ENCODE peak calls at places on chromosomes 3 and 15, in four cellular contexts. F is H1, C is A549, Q is Panc1. H is an unnamed sample.

GRCh38 chr3:180223268-180223667 is 186.5 kb upstream of the PEX5L start:
- DNase-seq in F (no peak), C (no peak), Q (no peak), H (no peak)

GRCh38 chr3:187400756-187401155 is 32.6 kb downstream of the RTP4 start:
- DNase-seq in F (no peak), C (no peak), Q (no peak), H (no peak)

GRCh38 chr15:48782911-48783310 is 28.0 kb downstream of the CEP152 start:
- DNase-seq in F (no peak), C (no peak), Q (no peak), H (no peak)

GRCh38 chr3:42732829-42733459 is 30.3 kb upstream of the HHATL start:
- DNase-seq in F (peak), C (no peak), Q (no peak), H (peak)

GRCh38 chr3:59578129-59578528 is 528.3 kb upstream of the CFAP20DC start:
- DNase-seq in F (no peak), C (no peak), Q (no peak), H (no peak)

GRCh38 chr3:74426571-74426970 is 187.9 kb downstream of the CNTN3 start:
- DNase-seq in F (no peak), C (no peak), Q (no peak), H (no peak)

GRCh38 chr15:101371081-101371480 is 76.0 kb upstream of the SNRPA1 start:
- DNase-seq in F (no peak), C (no peak), Q (no peak), H (no peak)

GRCh38 chr3:25895443-25895842 is 105.6 kb downstream of the OXSM start:
- DNase-seq in F (no peak), C (no peak), Q (no peak), H (no peak)

GRCh38 chr15:83287541-83288027 is 3.1 kb upstream of the BNC1 start:
- DNase-seq in F (no peak), C (peak), Q (no peak), H (no peak)

GRCh38 chr3:125916376-125916978 is 52.5 kb upstream of the ROPN1B start:
- DNase-seq in F (peak), C (peak), Q (peak), H (peak)
- H3K27ac ChIP-seq in F (peak), C (peak), Q (peak), H (peak)

GRCh38 chr3:186259612-186260383 is 102.2 kb downstream of the DGKG start:
- DNase-seq in F (peak), C (peak), Q (no peak), H (peak)

GRCh38 chr3:186258968-186259367 is 103.1 kb downstream of the DGKG start:
- DNase-seq in F (no peak), C (no peak), Q (no peak), H (no peak)

GRCh38 chr3:186257866-186258265 is 104.2 kb downstream of the DGKG start:
- DNase-seq in F (no peak), C (no peak), Q (no peak), H (no peak)

GRCh38 chr3:186261638-186262037 is 100.4 kb downstream of the DGKG start:
- DNase-seq in F (no peak), C (no peak), Q (no peak), H (no peak)

GRCh38 chr3:186260726-186261125 is 101.3 kb downstream of the DGKG start:
- DNase-seq in F (no peak), C (no peak), Q (no peak), H (no peak)
- TF ChIP-seq CTCF in F (no peak), C (no peak), Q (no peak), H (no peak)

GRCh38 chr15:72269739-72270138 is 2.6 kb downstream of the PARP6 start:
- DNase-seq in F (no peak), C (no peak), Q (no peak), H (no peak)

GRCh38 chr15:72271895-72272212 is 500 bp downstream of the PARP6 start:
- DNase-seq in F (no peak), C (peak), Q (no peak), H (peak)

GRCh38 chr15:72272997-72273352 is 621 bp upstream of the PARP6 start:
- DNase-seq in F (no peak), C (no peak), Q (no peak), H (no peak)

GRCh38 chr15:72272213-72272996 is at the start of gene PARP6:
- DNase-seq in F (peak), C (peak), Q (peak), H (peak)

GRCh38 chr15:72271221-72271620 is 1.1 kb downstream of the PARP6 start:
- DNase-seq in F (no peak), C (no peak), Q (no peak), H (no peak)
- H3K4me3 ChIP-seq in F (no peak), C (peak), Q (peak), H (no peak)

GRCh38 chr3:67529337-67529736 is 125.1 kb downstream of the SUCLG2 start:
- DNase-seq in F (no peak), C (no peak), Q (no peak), H (no peak)

GRCh38 chr3:67531149-67532101 is 123.0 kb downstream of the SUCLG2 start:
- DNase-seq in F (no peak), C (no peak), Q (no peak), H (no peak)

GRCh38 chr3:67526246-67526645 is 128.2 kb downstream of the SUCLG2 start:
- DNase-seq in F (no peak), C (no peak), Q (no peak), H (no peak)

GRCh38 chr3:67534594-67534993 is 119.8 kb downstream of the SUCLG2 start:
- DNase-seq in F (no peak), C (no peak), Q (no peak), H (no peak)

DNA sequence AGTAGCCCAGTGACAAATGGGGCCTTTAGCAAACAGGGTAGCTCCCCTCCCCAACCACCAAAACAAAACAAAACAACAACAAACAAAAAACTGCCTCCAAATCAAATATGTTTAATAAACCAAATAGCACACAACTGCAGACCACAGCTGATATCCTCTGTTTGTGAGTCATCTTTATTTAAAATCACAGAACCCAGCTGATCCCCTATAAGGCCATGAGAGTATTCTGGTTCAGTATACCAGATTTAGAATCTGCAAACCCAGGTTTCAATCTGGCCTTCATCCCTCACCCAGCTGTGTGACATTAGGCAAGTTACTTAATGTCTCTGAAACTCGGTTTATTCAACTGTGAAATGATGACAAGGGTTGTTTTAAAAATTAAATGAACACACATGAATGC is 124.5 kb downstream of the SUCLG2 start:
- DNase-seq in F (no peak), C (no peak), Q (no peak), H (no peak)
- H3K27ac ChIP-seq in F (no peak), C (no peak), Q (no peak), H (no peak)